ENCODE peak calls at places on chromosomes 5 and 9, in eight cellular contexts. T, Z, E, H, K, I, L and O are unnamed samples.

GRCh38 chr5:139481580-139482049 is 943 bp downstream of the STING1 start:
- DNase-seq in T (peak), Z (peak), E (peak), H (no peak), K (no peak), I (peak), L (no peak), O (no peak)

GRCh38 chr9:135586601-135587109 is 25.1 kb downstream of the PAEP start:
- DNase-seq in T (no peak), Z (no peak), E (peak), H (no peak), K (no peak), I (no peak), L (peak), O (no peak)

GRCh38 chr9:133233681-133234432 is 24.8 kb upstream of the OBP2B start:
- DNase-seq in T (no peak), Z (no peak), E (peak), H (no peak), K (no peak), I (no peak), L (no peak), O (no peak)

GRCh38 chr5:76689321-76690026 is 26.5 kb upstream of the F2R start:
- DNase-seq in T (no peak), Z (no peak), E (no peak), H (no peak), K (peak), I (no peak), L (no peak), O (no peak)

GRCh38 chr5:74864823-74865222 is 1.4 kb downstream of the FAM169A start:
- DNase-seq in T (no peak), Z (no peak), E (no peak), H (no peak), K (no peak), I (no peak), L (no peak), O (no peak)

GRCh38 chr5:18985397-18985796 is 1002.6 kb downstream of the CDH18 start:
- DNase-seq in T (no peak), Z (no peak), E (no peak), H (no peak), K (no peak), I (no peak), L (no peak), O (no peak)

GRCh38 chr9:130660326-130660682 is 4.1 kb upstream of the PRDM12 start:
- DNase-seq in T (no peak), Z (no peak), E (no peak), H (no peak), K (no peak), I (no peak), L (no peak), O (no peak)

GRCh38 chr5:80255425-80255751 is 460 bp downstream of the SERINC5 start:
- DNase-seq in T (no peak), Z (peak), E (peak), H (no peak), K (peak), I (peak), L (peak), O (peak)

GRCh38 chr5:139022528-139022927 is 147.4 kb upstream of the LRRTM2 start:
- DNase-seq in T (no peak), Z (no peak), E (no peak), H (no peak), K (no peak), I (no peak), L (no peak), O (no peak)

GRCh38 chr9:5869315-5870019 is 21.2 kb upstream of the MLANA start:
- DNase-seq in T (no peak), Z (no peak), E (no peak), H (no peak), K (peak), I (no peak), L (no peak), O (no peak)

GRCh38 chr9:4519604-4520003 is 29.3 kb downstream of the SLC1A1 start:
- DNase-seq in T (no peak), Z (no peak), E (no peak), H (no peak), K (no peak), I (no peak), L (no peak), O (no peak)

GRCh38 chr9:98866435-98867108 is 59.1 kb downstream of the GALNT12 start:
- DNase-seq in T (no peak), Z (no peak), E (no peak), H (no peak), K (no peak), I (no peak), L (no peak), O (no peak)

GRCh38 chr5:132386644-132387286 is 17.3 kb downstream of the SLC22A5 start:
- DNase-seq in T (peak), Z (peak), E (peak), H (no peak), K (peak), I (peak), L (peak), O (peak)

GRCh38 chr9:70407081-70407503 is 7.4 kb downstream of the KLF9 start:
- DNase-seq in T (no peak), Z (no peak), E (no peak), H (no peak), K (peak), I (no peak), L (no peak), O (no peak)

GRCh38 chr5:175861337-175862130 is 9.8 kb upstream of the CPLX2 start:
- DNase-seq in T (no peak), Z (no peak), E (no peak), H (no peak), K (peak), I (no peak), L (no peak), O (no peak)

GRCh38 chr9:38074441-38074943 is 5.5 kb upstream of the SHB start:
- DNase-seq in T (no peak), Z (peak), E (no peak), H (no peak), K (no peak), I (peak), L (peak), O (no peak)

GRCh38 chr9:129322641-129323375 is 144.7 kb upstream of the IER5L start:
- DNase-seq in T (no peak), Z (no peak), E (peak), H (no peak), K (no peak), I (peak), L (peak), O (peak)

DNA sequence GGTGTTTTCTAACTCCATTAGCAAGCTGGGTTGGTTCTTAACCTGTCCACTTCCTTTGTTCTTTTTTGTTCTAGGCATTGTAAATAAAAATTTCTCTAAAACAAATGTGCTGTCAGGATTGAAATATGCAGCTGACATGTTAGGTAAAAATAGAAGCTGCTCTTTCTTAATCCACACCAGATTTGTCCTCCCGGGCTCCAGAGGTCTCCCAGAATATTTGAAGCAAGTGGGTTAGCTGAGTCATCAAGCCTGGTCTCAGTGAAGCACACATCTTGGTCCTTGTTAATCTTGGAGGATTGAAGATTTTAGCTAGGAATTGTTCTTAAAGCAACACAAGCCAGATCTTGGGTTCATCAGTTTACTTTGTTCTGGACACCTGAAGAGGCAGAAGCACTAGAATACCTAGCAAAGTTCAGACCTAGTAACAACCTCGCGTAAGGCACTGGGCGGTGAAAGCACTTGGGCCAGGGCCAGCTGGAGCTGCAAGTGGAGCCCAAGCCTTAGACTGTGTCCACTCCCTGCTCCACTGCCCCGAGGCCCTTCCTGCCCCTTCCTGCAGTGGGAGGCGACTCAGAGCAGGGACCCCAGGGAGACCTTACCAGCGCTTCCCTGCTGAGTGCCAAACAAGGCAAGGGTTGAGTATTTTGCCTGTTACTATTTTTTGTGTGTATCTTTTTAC is 36.5 kb downstream of the HABP4 start:
- DNase-seq in T (peak), Z (peak), E (peak), H (no peak), K (no peak), I (peak), L (no peak), O (peak)
- TF ChIP-seq EP300 in T (no peak), Z (no peak), E (no peak), H (no peak), K (no peak), I (no peak), L (no peak), O (peak)

GRCh38 chr9:122120672-122121071 is 27.6 kb upstream of the TTLL11 start:
- DNase-seq in T (no peak), Z (no peak), E (no peak), H (no peak), K (no peak), I (no peak), L (no peak), O (no peak)
- TF ChIP-seq CTCF in T (no peak), Z (no peak), E (no peak), H (no peak), K (no peak), I (no peak), L (no peak), O (no peak)

DNA sequence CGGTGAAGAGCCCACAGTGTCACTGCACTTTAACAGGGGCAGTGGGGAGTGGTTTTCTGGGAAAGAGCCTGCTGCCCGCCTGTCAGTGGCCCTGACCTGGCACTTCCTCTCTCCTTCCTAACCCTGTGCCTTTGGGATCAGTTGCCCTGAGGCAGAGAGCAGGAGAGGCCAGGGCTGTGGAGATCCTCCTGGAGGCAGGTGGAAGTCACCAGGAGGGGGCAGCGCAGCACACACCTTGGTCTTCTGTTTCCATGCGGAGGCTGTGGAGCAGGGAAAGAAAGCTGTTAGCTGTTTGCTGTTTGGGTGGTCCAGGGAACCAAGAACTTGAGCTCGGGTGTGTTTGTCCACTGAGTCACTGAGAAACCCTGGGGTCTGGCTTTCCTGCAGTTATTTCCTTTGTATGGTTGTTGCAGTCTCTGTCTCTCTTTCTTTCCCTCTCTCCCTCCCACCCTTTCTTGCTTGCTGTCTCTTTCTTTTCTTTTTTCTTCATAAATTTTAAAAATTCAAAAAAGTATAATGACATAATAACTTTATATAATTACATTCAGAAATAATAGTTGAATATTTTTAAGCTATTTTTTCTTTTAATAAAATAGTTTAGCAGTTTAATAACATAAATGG is 28.1 kb downstream of the NTRK2 start:
- DNase-seq in T (peak), Z (peak), E (no peak), H (peak), K (peak), I (peak), L (no peak), O (peak)
- TF ChIP-seq EP300 in T (no peak), Z (no peak), E (no peak), H (no peak), K (no peak), I (no peak), L (no peak), O (peak)

DNA sequence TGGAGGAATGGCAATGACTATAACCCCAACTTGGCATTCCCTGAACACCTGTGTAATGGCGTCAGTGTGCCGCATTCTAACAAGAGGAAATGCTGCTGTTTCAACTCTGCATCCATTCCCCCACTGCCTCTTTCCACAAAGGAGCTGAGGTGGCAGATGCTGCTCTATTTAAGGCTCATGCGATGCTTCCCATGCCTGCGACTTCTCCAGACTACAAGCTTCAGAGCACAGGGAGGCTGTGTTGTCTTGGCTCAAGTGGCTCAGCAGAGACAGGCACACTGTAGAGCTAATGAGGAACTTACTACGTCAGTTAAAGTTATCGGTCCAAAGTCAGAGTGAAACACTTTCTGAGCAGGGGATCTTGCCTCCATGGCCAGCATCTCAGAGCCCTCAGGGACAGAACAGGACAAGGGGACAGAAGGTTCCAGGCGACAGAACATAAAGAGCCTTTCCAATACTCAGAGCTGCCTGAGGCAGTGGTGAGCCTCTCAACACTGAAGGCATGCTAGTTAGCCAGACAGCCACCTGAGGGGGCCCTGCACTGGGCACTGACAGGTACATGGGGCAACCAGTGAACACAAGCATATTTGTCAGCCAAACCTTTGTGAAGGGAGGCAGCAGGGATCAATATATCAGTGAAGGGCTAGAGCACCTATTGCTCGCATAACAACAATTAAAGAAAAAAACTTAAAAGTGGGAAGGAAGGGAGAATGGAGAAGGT is 21.8 kb downstream of the TNIP1 start:
- DNase-seq in T (no peak), Z (no peak), E (no peak), H (no peak), K (no peak), I (no peak), L (no peak), O (no peak)
- TF ChIP-seq CTCF in T (no peak), Z (no peak), E (no peak), H (no peak), K (no peak), I (no peak), L (no peak), O (no peak)

GRCh38 chr5:168931638-168932345 is 352.6 kb upstream of the PANK3 start:
- DNase-seq in T (no peak), Z (no peak), E (no peak), H (no peak), K (no peak), I (no peak), L (no peak), O (no peak)

GRCh38 chr5:168935183-168935582 is 356.0 kb upstream of the PANK3 start:
- DNase-seq in T (no peak), Z (no peak), E (no peak), H (no peak), K (no peak), I (no peak), L (no peak), O (no peak)

GRCh38 chr5:168929656-168930055 is 350.5 kb upstream of the PANK3 start:
- DNase-seq in T (no peak), Z (no peak), E (no peak), H (no peak), K (no peak), I (no peak), L (no peak), O (no peak)

GRCh38 chr5:168934186-168934585 is 355.0 kb upstream of the PANK3 start:
- DNase-seq in T (no peak), Z (no peak), E (no peak), H (no peak), K (no peak), I (no peak), L (no peak), O (no peak)

DNA sequence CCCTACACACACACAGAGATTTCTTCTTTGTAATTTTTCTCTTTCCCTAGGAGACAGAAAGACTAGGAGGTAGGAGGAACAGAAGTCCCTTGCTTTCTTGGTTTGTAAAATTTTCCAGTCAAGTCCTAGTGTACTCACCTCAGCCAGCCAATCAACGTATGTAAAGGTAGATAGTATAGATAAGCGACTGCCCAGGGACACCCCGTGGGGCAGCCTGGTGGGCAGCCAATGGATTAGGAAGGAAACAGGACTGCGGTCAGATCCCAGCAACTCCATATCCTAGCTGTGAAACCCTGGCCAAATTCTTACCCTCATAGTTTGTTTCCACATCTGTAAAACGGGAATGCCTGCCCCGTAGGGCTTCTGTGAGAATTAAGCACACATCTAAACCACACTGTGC is 353.2 kb upstream of the PANK3 start:
- DNase-seq in T (no peak), Z (no peak), E (no peak), H (no peak), K (no peak), I (no peak), L (no peak), O (no peak)
- TF ChIP-seq EP300 in T (no peak), Z (no peak), E (no peak), H (no peak), K (no peak), I (no peak), L (no peak), O (no peak)